ENCODE peak calls at places on chromosome 5, in nine cellular contexts. Y, R, H, V, K, M, D, A and T are unnamed samples.
A peak's percentile ranks its signal among the peaks of the same experiment; 100 is the strongest.

GRCh38 chr5:172429201-172429940 is 25.0 kb downstream of the SH3PXD2B start:
- DNase-seq in D (no peak), M (peak; percentile 61), A (no peak), K (no peak), V (no peak), Y (peak; percentile 96), H (peak; percentile 92), R (peak; percentile 75), T (no peak)

GRCh38 chr5:81756016-81756415 is 5.1 kb upstream of the SSBP2 start:
- DNase-seq in K (no peak), R (no peak), A (no peak), D (no peak), V (no peak), H (no peak), M (no peak), Y (peak; percentile 37), T (no peak)

GRCh38 chr5:158976035-158976434 is 123.7 kb downstream of the EBF1 start:
- DNase-seq in R (peak; percentile 82), V (no peak), Y (peak; percentile 90), K (no peak), H (peak; percentile 86), M (no peak), A (no peak), D (no peak), T (no peak)

GRCh38 chr5:143386725-143387124 is 16.8 kb downstream of the NR3C1 start:
- DNase-seq in K (no peak), H (peak; percentile 59), M (no peak), R (no peak), A (no peak), Y (peak; percentile 74), D (no peak), V (no peak), T (no peak)

GRCh38 chr5:113692466-113693204 is 179.1 kb downstream of the YTHDC2 start:
- DNase-seq in M (no peak), V (peak; percentile 32), D (no peak), K (no peak), Y (no peak), H (no peak), A (no peak), R (no peak), T (no peak)

GRCh38 chr5:126137771-126138474 is 285.3 kb upstream of the GRAMD2B start:
- DNase-seq in A (no peak), V (no peak), K (no peak), D (no peak), R (no peak), Y (peak; percentile 2), H (no peak), M (no peak), T (no peak)

GRCh38 chr5:95857185-95857945 is 34.8 kb upstream of the GLRX start:
- DNase-seq in R (no peak), H (peak; percentile 100), Y (no peak), V (no peak), M (peak; percentile 60), D (no peak), K (no peak), A (peak; percentile 77), T (no peak)

GRCh38 chr5:57307516-57307915 is 133.7 kb downstream of the GPBP1 start:
- DNase-seq in V (no peak), H (no peak), K (no peak), M (no peak), D (no peak), R (no peak), A (no peak), Y (no peak), T (no peak)

GRCh38 chr5:79858097-79858723 is 132.9 kb downstream of the MTX3 start:
- DNase-seq in M (peak; percentile 75), R (peak; percentile 61), H (peak; percentile 62), K (no peak), Y (peak; percentile 37), D (peak; percentile 69), A (peak; percentile 67), V (peak; percentile 88), T (peak; percentile 87)

GRCh38 chr5:78763659-78764189 is 115.2 kb upstream of the LHFPL2 start:
- DNase-seq in D (no peak), K (no peak), Y (no peak), V (no peak), M (no peak), R (no peak), A (no peak), H (no peak), T (no peak)

GRCh38 chr5:7856855-7857254 is 5.9 kb upstream of the CFAP90 start:
- DNase-seq in D (no peak), Y (peak; percentile 28), R (peak; percentile 40), V (peak; percentile 48), K (no peak), H (peak; percentile 47), A (no peak), M (peak; percentile 68), T (peak; percentile 73)

GRCh38 chr5:131263648-131264452 is at the start of gene CDC42SE2:
- DNase-seq in A (peak; percentile 89), Y (peak; percentile 76), D (peak; percentile 88), H (peak; percentile 77), M (peak; percentile 96), V (peak; percentile 93), R (peak; percentile 61), K (peak; percentile 88), T (peak; percentile 94)

GRCh38 chr5:131268758-131269370 is 5.0 kb downstream of the CDC42SE2 start:
- DNase-seq in A (no peak), M (no peak), Y (peak; percentile 18), V (no peak), R (no peak), K (no peak), H (peak; percentile 38), D (no peak), T (no peak)

GRCh38 chr5:131262953-131263541 is 806 bp upstream of the CDC42SE2 start:
- DNase-seq in R (peak; percentile 33), H (no peak), V (no peak), D (no peak), K (no peak), A (no peak), Y (no peak), M (no peak), T (no peak)

GRCh38 chr5:131264453-131265200 is 774 bp downstream of the CDC42SE2 start:
- DNase-seq in Y (no peak), K (no peak), A (peak; percentile 63), H (no peak), V (peak; percentile 52), D (no peak), M (peak; percentile 46), R (peak; percentile 36), T (no peak)

GRCh38 chr5:131265318-131265803 is 1.5 kb downstream of the CDC42SE2 start:
- DNase-seq in R (peak; percentile 66), H (peak; percentile 36), D (no peak), A (no peak), V (no peak), Y (peak; percentile 31), M (peak; percentile 46), K (no peak), T (no peak)
- TF ChIP-seq CTCF in R (peak; percentile 26), H (peak; percentile 17), D (peak; percentile 64), A (peak; percentile 29), V (peak; percentile 11), Y (peak; percentile 55), M (peak; percentile 21), K (peak; percentile 71), T (peak; percentile 45)

GRCh38 chr5:128498844-128499455 is 39.1 kb downstream of the FBN2 start:
- DNase-seq in D (no peak), K (no peak), R (peak; percentile 53), H (peak; percentile 84), A (no peak), Y (peak; percentile 60), V (no peak), M (peak; percentile 67), T (no peak)
- TF ChIP-seq CTCF in D (no peak), K (peak; percentile 71), R (peak; percentile 13), H (peak; percentile 31), A (peak; percentile 45), Y (peak; percentile 64), V (peak; percentile 21), M (peak; percentile 60), T (peak; percentile 61)

GRCh38 chr5:23507278-23507685 is at the start of gene PRDM9:
- DNase-seq in M (no peak), H (peak; percentile 86), R (peak; percentile 17), K (no peak), A (peak; percentile 64), V (no peak), Y (no peak), D (no peak), T (no peak)

DNA sequence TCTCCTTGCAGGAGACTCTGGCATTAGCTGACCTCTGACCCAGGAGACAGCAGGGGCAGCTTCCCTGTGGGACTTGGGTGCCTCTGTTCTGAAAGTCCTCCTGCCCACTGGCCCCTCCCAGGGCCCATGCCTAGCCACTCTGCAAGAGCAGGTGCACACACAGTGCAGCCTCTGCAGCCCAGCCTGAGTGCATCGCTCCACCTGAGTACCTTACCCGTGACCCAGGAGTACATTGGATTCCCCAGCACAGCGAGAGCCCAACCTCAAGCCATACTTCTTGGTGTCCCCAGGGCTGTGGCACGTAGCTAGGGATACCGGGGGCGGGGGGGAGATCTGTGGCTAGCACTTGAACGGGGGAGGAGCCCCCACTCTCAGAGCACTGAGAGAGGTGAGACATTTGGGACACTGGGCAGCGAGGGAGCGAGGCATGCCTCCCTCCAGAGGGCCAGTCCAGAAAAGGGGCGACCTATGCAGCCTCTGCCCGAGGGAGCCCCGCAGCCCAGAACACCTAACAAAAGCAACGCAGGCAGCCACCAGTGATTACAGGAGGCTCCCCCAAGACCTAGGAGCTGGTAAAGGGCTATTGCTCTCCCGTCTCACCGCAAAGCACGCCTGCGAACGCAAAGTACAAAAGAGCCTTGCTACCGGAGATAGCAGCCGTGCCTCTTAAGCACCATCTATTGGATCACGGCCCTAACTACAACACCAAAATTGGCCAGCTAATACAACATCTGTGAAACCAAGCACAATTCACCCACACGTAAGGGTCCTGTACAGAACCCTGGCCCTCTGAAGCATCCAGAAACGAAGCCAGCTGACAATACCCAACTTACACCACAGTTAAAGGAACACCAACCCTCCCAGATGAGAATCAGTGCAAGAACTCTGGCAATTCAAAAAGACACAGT is 826 bp upstream of the PRDM9 start:
- DNase-seq in M (peak; percentile 26), A (no peak), D (no peak), H (peak; percentile 63), V (peak; percentile 18), K (no peak), R (peak; percentile 7), Y (no peak), T (no peak)
- TF ChIP-seq CTCF in M (peak; percentile 36), A (no peak), D (no peak), H (no peak), V (peak; percentile 26), K (peak; percentile 47), R (peak; percentile 14), Y (no peak), T (peak; percentile 25)

GRCh38 chr5:14362511-14362910 is 219.1 kb upstream of the OTULINL start:
- DNase-seq in K (no peak), H (no peak), V (no peak), D (no peak), R (no peak), A (no peak), Y (no peak), M (no peak), T (no peak)

GRCh38 chr5:14365831-14366435 is 215.7 kb upstream of the OTULINL start:
- DNase-seq in A (no peak), Y (no peak), D (no peak), K (no peak), R (peak; percentile 29), H (no peak), V (no peak), M (no peak), T (no peak)

GRCh38 chr5:14364096-14364495 is 217.5 kb upstream of the OTULINL start:
- DNase-seq in H (peak; percentile 33), D (no peak), K (no peak), Y (no peak), M (no peak), A (no peak), V (no peak), R (no peak), T (no peak)

GRCh38 chr5:14366763-14367162 is 214.8 kb upstream of the OTULINL start:
- DNase-seq in K (no peak), D (no peak), H (no peak), V (no peak), A (no peak), Y (no peak), M (no peak), R (no peak), T (no peak)

GRCh38 chr5:14364576-14365472 is 216.8 kb upstream of the OTULINL start:
- DNase-seq in V (peak; percentile 35), K (no peak), H (no peak), R (peak; percentile 37), D (no peak), A (no peak), M (peak; percentile 62), Y (no peak), T (no peak)
- TF ChIP-seq CTCF in V (peak; percentile 32), K (peak; percentile 60), H (peak; percentile 38), R (peak; percentile 86), D (peak; percentile 18), A (peak; percentile 44), M (peak; percentile 64), Y (peak; percentile 45), T (peak; percentile 57)